ENCODE peak calls at places on chromosome 22, in nine cellular contexts. A is osteocyte; D is pulmonary artery endothelial cell; X is gastrocnemius medialis; B is activated CD4-positive, alpha-beta T cell treated with anti-CD3 and anti-CD28 coated beads, Interleukin-2, amount 10 ng/mL, durations not matched to agents 7 days and 5 days; S is A172; J is HS-5; T is GM04504; W is prostate gland. V is an unnamed sample.

GRCh38 chr22:38228873-38229740 is 27.3 kb downstream of the MAFF start:
- DNase-seq in T (no peak), J (no peak), D (peak), A (no peak), X (peak), S (peak), B (no peak), W (peak), V (no peak)

GRCh38 chr22:48968201-48968959 is 859.3 kb downstream of the BRD1 start:
- DNase-seq in A (peak), B (no peak), W (peak), T (no peak), S (peak), X (no peak), D (no peak), J (no peak), V (peak)

GRCh38 chr22:29060251-29060650 is 1.4 kb downstream of the C22orf31 start:
- DNase-seq in D (no peak), T (no peak), W (no peak), S (no peak), A (no peak), J (no peak), B (no peak), X (no peak), V (no peak)

GRCh38 chr22:19634206-19634536 is 80.1 kb upstream of the SEPTIN5 start:
- DNase-seq in J (no peak), T (no peak), S (no peak), W (no peak), A (peak), D (no peak), X (no peak), B (no peak), V (no peak)

GRCh38 chr22:17716529-17716928 is 57.7 kb downstream of the BID start:
- DNase-seq in A (no peak), B (no peak), S (no peak), J (no peak), W (no peak), X (no peak), T (no peak), D (no peak), V (no peak)

GRCh38 chr22:42910221-42910942 is 53.3 kb upstream of the ARFGAP3 start:
- DNase-seq in B (no peak), A (no peak), S (no peak), X (peak), W (no peak), T (no peak), J (no peak), D (no peak), V (no peak)

GRCh38 chr22:49767355-49768062 is 60.2 kb downstream of the BRD1 start:
- DNase-seq in W (no peak), S (peak), D (peak), B (peak), A (no peak), X (peak), J (peak), T (peak), V (no peak)

GRCh38 chr22:37021710-37022482 is 2.4 kb downstream of the MPST start:
- DNase-seq in D (no peak), T (no peak), J (no peak), A (no peak), W (no peak), X (no peak), S (no peak), B (peak), V (no peak)

GRCh38 chr22:50185384-50186087 is at the start of gene TRABD:
- DNase-seq in B (peak), W (peak), D (peak), A (peak), X (peak), T (peak), S (peak), J (peak), V (no peak)

GRCh38 chr22:46693634-46694422 is 44.2 kb downstream of the CERK start:
- DNase-seq in X (no peak), D (no peak), J (no peak), A (no peak), B (no peak), S (no peak), W (no peak), T (no peak), V (no peak)

V was measured in vagina.